ENCODE peak calls at places on chromosomes 3 and 15, in eight cellular contexts. R is activated CD8-positive, alpha-beta memory T cell treated with anti-CD3 and anti-CD28 coated beads for 24 hours; E is sciatic nerve; C is CD8-positive, alpha-beta T cell; M is hepatocyte; V is stimulated activated CD4-positive, alpha-beta T cell treated with anti-CD3 and anti-CD28 coated beads, TNF-alpha, amount 100 ng/mL, for 4 hours; W is OCI-LY7; Z is NCI-H146. Q is an unnamed sample.

GRCh38 chr3:133899309-133899708 is 3.6 kb upstream of the RAB6B start:
- DNase-seq in R (no peak), E (no peak), C (no peak), M (no peak), V (no peak), W (no peak), Z (no peak), Q (no peak)

GRCh38 chr3:150787741-150788370 is 24.9 kb upstream of the SIAH2 start:
- DNase-seq in R (peak), E (peak), C (peak), M (peak), V (peak), W (peak), Z (peak), Q (peak)

GRCh38 chr3:126859415-126860246 is 123.3 kb upstream of the PLXNA1 start:
- DNase-seq in R (peak), E (no peak), C (no peak), M (no peak), V (no peak), W (no peak), Z (peak), Q (no peak)

GRCh38 chr3:138542977-138543376 is 51.1 kb downstream of the CEP70 start:
- DNase-seq in R (no peak), E (no peak), C (no peak), M (no peak), V (no peak), W (no peak), Z (no peak), Q (no peak)

GRCh38 chr3:76400141-76400540 is 614.8 kb upstream of the ZNF717 start:
- DNase-seq in R (no peak), E (no peak), C (no peak), M (no peak), V (no peak), W (no peak), Z (no peak), Q (no peak)

GRCh38 chr3:49689046-49689886 is at the start of the genes MST1 and RNF123:
- DNase-seq in R (peak), E (peak), C (peak), M (peak), V (peak), W (peak), Z (no peak), Q (peak)

GRCh38 chr3:157127831-157128767 is 31.8 kb downstream of the CCNL1 start:
- DNase-seq in R (peak), E (no peak), C (no peak), M (peak), V (peak), W (no peak), Z (peak), Q (peak)

GRCh38 chr15:89806565-89807550 is 7.8 kb downstream of the ANPEP start:
- DNase-seq in R (no peak), E (no peak), C (no peak), M (peak), V (no peak), W (no peak), Z (peak), Q (no peak)

GRCh38 chr3:142977399-142977728 is 13.9 kb upstream of the PAQR9 start:
- DNase-seq in R (no peak), E (no peak), C (no peak), M (no peak), V (no peak), W (no peak), Z (no peak), Q (no peak)

GRCh38 chr3:76122007-76122406 is 336.7 kb upstream of the ZNF717 start:
- DNase-seq in R (no peak), E (no peak), C (no peak), M (no peak), V (no peak), W (no peak), Z (no peak), Q (peak)

GRCh38 chr15:42832577-42832976 is 88.0 kb downstream of the TTBK2 start:
- DNase-seq in R (no peak), E (no peak), C (no peak), M (peak), V (no peak), W (no peak), Z (no peak), Q (no peak)

GRCh38 chr3:157865449-157865862 is 240.8 kb downstream of the SHOX2 start:
- DNase-seq in R (peak), E (no peak), C (no peak), M (peak), V (no peak), W (peak), Z (peak), Q (peak)

GRCh38 chr3:126961791-126962461 is 21.0 kb upstream of the PLXNA1 start:
- DNase-seq in R (no peak), E (peak), C (no peak), M (no peak), V (no peak), W (no peak), Z (no peak), Q (no peak)

GRCh38 chr3:158908187-158908762 is 106.4 kb downstream of the MFSD1 start:
- DNase-seq in R (no peak), E (no peak), C (no peak), M (no peak), V (no peak), W (no peak), Z (no peak), Q (no peak)

GRCh38 chr15:94029495-94029894 is 201.9 kb upstream of the MCTP2 start:
- DNase-seq in R (no peak), E (no peak), C (no peak), M (no peak), V (no peak), W (no peak), Z (no peak), Q (no peak)

GRCh38 chr3:125129512-125129962 is 73.7 kb upstream of the HEG1 start:
- DNase-seq in R (no peak), E (no peak), C (no peak), M (peak), V (no peak), W (no peak), Z (peak), Q (no peak)

GRCh38 chr15:96187916-96188315 is 142.6 kb upstream of the NR2F2 start:
- DNase-seq in R (no peak), E (no peak), C (no peak), M (no peak), V (no peak), W (no peak), Z (no peak), Q (no peak)

GRCh38 chr3:177419904-177420601 is 222.8 kb upstream of the TBL1XR1 start:
- DNase-seq in R (peak), E (no peak), C (no peak), M (no peak), V (no peak), W (no peak), Z (peak), Q (peak)

GRCh38 chr3:64595253-64595694 is 92.5 kb downstream of the ADAMTS9 start:
- DNase-seq in R (no peak), E (peak), C (no peak), M (peak), V (no peak), W (no peak), Z (no peak), Q (no peak)

GRCh38 chr3:71930056-71930991 is 145.4 kb upstream of the PROK2 start:
- DNase-seq in R (no peak), E (no peak), C (no peak), M (peak), V (no peak), W (peak), Z (no peak), Q (peak)

GRCh38 chr3:115321396-115321795 is 174.3 kb upstream of the ZBTB20 start:
- DNase-seq in R (no peak), E (no peak), C (no peak), M (no peak), V (no peak), W (no peak), Z (peak), Q (peak)

GRCh38 chr3:32708672-32709283 is 23.8 kb downstream of the CNOT10 start:
- DNase-seq in R (no peak), E (no peak), C (no peak), M (no peak), V (no peak), W (no peak), Z (no peak), Q (no peak)

GRCh38 chr15:41251411-41251810 is 20.3 kb downstream of the CHP1 start:
- DNase-seq in R (no peak), E (no peak), C (no peak), M (no peak), V (no peak), W (no peak), Z (no peak), Q (no peak)

GRCh38 chr3:144821583-144821982 is 850.0 kb downstream of the DIPK2A start:
- DNase-seq in R (no peak), E (no peak), C (no peak), M (no peak), V (no peak), W (no peak), Z (no peak), Q (no peak)

GRCh38 chr3:175914785-175915184 is 1055.7 kb downstream of the NAALADL2 start:
- DNase-seq in R (no peak), E (no peak), C (no peak), M (no peak), V (no peak), W (no peak), Z (no peak), Q (no peak)

GRCh38 chr3:126711361-126711760 is 7.3 kb downstream of the CHCHD6 start:
- DNase-seq in R (no peak), E (no peak), C (no peak), M (no peak), V (no peak), W (no peak), Z (no peak), Q (no peak)

GRCh38 chr3:22887664-22888291 is 315.3 kb upstream of the UBE2E2 start:
- DNase-seq in R (no peak), E (no peak), C (no peak), M (peak), V (no peak), W (peak), Z (peak), Q (peak)

GRCh38 chr3:43497905-43498365 is 123.9 kb downstream of the ANO10 start:
- DNase-seq in R (peak), E (no peak), C (no peak), M (no peak), V (no peak), W (no peak), Z (no peak), Q (no peak)

GRCh38 chr15:78103406-78104118 is 11.2 kb downstream of the SH2D7 start:
- DNase-seq in R (peak), E (no peak), C (peak), M (no peak), V (no peak), W (peak), Z (no peak), Q (peak)

GRCh38 chr3:48236531-48236930 is 4.4 kb upstream of the ZNF589 start:
- DNase-seq in R (no peak), E (no peak), C (no peak), M (no peak), V (no peak), W (no peak), Z (no peak), Q (no peak)

GRCh38 chr3:137852511-137852910 is 88.4 kb downstream of the SOX14 start:
- DNase-seq in R (no peak), E (no peak), C (no peak), M (no peak), V (no peak), W (no peak), Z (no peak), Q (no peak)

GRCh38 chr15:90932660-90932991 is 277 bp upstream of the HDDC3 start:
- DNase-seq in R (no peak), E (no peak), C (no peak), M (no peak), V (no peak), W (no peak), Z (no peak), Q (no peak)

GRCh38 chr3:195185574-195185973 is 85.4 kb downstream of the XXYLT1 start:
- DNase-seq in R (no peak), E (no peak), C (no peak), M (no peak), V (no peak), W (peak), Z (no peak), Q (no peak)

GRCh38 chr3:11716576-11717250 is 73.0 kb upstream of the VGLL4 start:
- DNase-seq in R (no peak), E (no peak), C (no peak), M (no peak), V (no peak), W (no peak), Z (no peak), Q (no peak)

GRCh38 chr3:49339593-49339946 is 283 bp downstream of the USP4 start:
- DNase-seq in R (no peak), E (peak), C (no peak), M (peak), V (no peak), W (no peak), Z (peak), Q (no peak)

GRCh38 chr15:82064824-82065223 is 19.0 kb upstream of the MEX3B start:
- DNase-seq in R (no peak), E (no peak), C (no peak), M (no peak), V (no peak), W (no peak), Z (no peak), Q (no peak)

GRCh38 chr3:59733041-59733809 is 683.4 kb upstream of the CFAP20DC start:
- DNase-seq in R (no peak), E (no peak), C (no peak), M (no peak), V (no peak), W (no peak), Z (no peak), Q (no peak)

Q was measured in GM12865.